ENCODE peak calls at places on chromosomes 4 and X, in nine cellular contexts. One of them, this sample, is unnamed.

GRCh38 chr4:153533387-153533786 is 67.2 kb downstream of the TMEM131L start:
- DNase-seq in colonic mucosa: no peak
- DNase-seq in D341Med: no peak
- DNase-seq in NCI-H1092: no peak
- DNase-seq in left ventricle myocardium inferior: no peak
- DNase-seq in transverse colon: no peak
- DNase-seq in activated gamma-delta T cell treated with Interleukin-2 at 50 U/mL for 16 hours: no peak
- DNase-seq in activated T-cell treated with anti-CD3 and anti-CD28 coated beads for 1 hour: no peak
- DNase-seq in putamen: no peak
- DNase-seq in this sample: no peak

GRCh38 chrX:45537936-45538335 is 337.3 kb upstream of the DIPK2B start:
- DNase-seq in activated T-cell treated with anti-CD3 and anti-CD28 coated beads for 1 hour: no peak
- DNase-seq in D341Med: no peak
- DNase-seq in activated gamma-delta T cell treated with Interleukin-2 at 50 U/mL for 16 hours: no peak
- DNase-seq in left ventricle myocardium inferior: no peak
- DNase-seq in putamen: no peak
- DNase-seq in transverse colon: no peak
- DNase-seq in NCI-H1092: no peak
- DNase-seq in colonic mucosa: no peak
- DNase-seq in this sample: peak; percentile 45

GRCh38 chrX:131322646-131323045 is 33.5 kb upstream of the IGSF1 start:
- DNase-seq in D341Med: no peak
- DNase-seq in activated T-cell treated with anti-CD3 and anti-CD28 coated beads for 1 hour: no peak
- DNase-seq in transverse colon: no peak
- DNase-seq in left ventricle myocardium inferior: no peak
- DNase-seq in NCI-H1092: no peak
- DNase-seq in putamen: no peak
- DNase-seq in colonic mucosa: no peak
- DNase-seq in activated gamma-delta T cell treated with Interleukin-2 at 50 U/mL for 16 hours: no peak
- DNase-seq in this sample: no peak

GRCh38 chrX:48021026-48021900 is 14.5 kb downstream of the SPACA5 start:
- DNase-seq in activated T-cell treated with anti-CD3 and anti-CD28 coated beads for 1 hour: peak; percentile 66
- DNase-seq in activated gamma-delta T cell treated with Interleukin-2 at 50 U/mL for 16 hours: peak; percentile 72
- DNase-seq in NCI-H1092: peak; percentile 73
- DNase-seq in colonic mucosa: peak; percentile 80
- DNase-seq in D341Med: peak; percentile 72
- DNase-seq in left ventricle myocardium inferior: peak; percentile 80
- DNase-seq in putamen: peak; percentile 82
- DNase-seq in transverse colon: peak; percentile 81
- DNase-seq in this sample: peak; percentile 69

GRCh38 chr4:140641789-140642439 is 73.2 kb upstream of the UCP1 start:
- DNase-seq in putamen: no peak
- DNase-seq in activated gamma-delta T cell treated with Interleukin-2 at 50 U/mL for 16 hours: no peak
- DNase-seq in activated T-cell treated with anti-CD3 and anti-CD28 coated beads for 1 hour: no peak
- DNase-seq in transverse colon: no peak
- DNase-seq in D341Med: no peak
- DNase-seq in NCI-H1092: no peak
- DNase-seq in colonic mucosa: no peak
- DNase-seq in left ventricle myocardium inferior: peak; percentile 14
- DNase-seq in this sample: no peak

GRCh38 chr4:114364857-114365256 is 233.8 kb upstream of the UGT8 start:
- DNase-seq in colonic mucosa: no peak
- DNase-seq in activated gamma-delta T cell treated with Interleukin-2 at 50 U/mL for 16 hours: no peak
- DNase-seq in NCI-H1092: no peak
- DNase-seq in D341Med: no peak
- DNase-seq in putamen: no peak
- DNase-seq in transverse colon: no peak
- DNase-seq in activated T-cell treated with anti-CD3 and anti-CD28 coated beads for 1 hour: no peak
- DNase-seq in left ventricle myocardium inferior: no peak
- DNase-seq in this sample: peak; percentile 52

GRCh38 chr4:17786567-17786966 is 5.1 kb upstream of the FAM184B start:
- DNase-seq in putamen: peak; percentile 63
- DNase-seq in colonic mucosa: no peak
- DNase-seq in activated gamma-delta T cell treated with Interleukin-2 at 50 U/mL for 16 hours: no peak
- DNase-seq in left ventricle myocardium inferior: no peak
- DNase-seq in NCI-H1092: no peak
- DNase-seq in transverse colon: no peak
- DNase-seq in D341Med: no peak
- DNase-seq in activated T-cell treated with anti-CD3 and anti-CD28 coated beads for 1 hour: no peak
- DNase-seq in this sample: no peak

GRCh38 chr4:65510976-65511375 is 159.3 kb downstream of the EPHA5 start:
- DNase-seq in NCI-H1092: no peak
- DNase-seq in transverse colon: no peak
- DNase-seq in putamen: no peak
- DNase-seq in colonic mucosa: no peak
- DNase-seq in left ventricle myocardium inferior: no peak
- DNase-seq in D341Med: no peak
- DNase-seq in activated gamma-delta T cell treated with Interleukin-2 at 50 U/mL for 16 hours: no peak
- DNase-seq in activated T-cell treated with anti-CD3 and anti-CD28 coated beads for 1 hour: no peak
- DNase-seq in this sample: peak; percentile 64

GRCh38 chr4:73607375-73608026 is 12.7 kb downstream of the RASSF6 start:
- DNase-seq in colonic mucosa: no peak
- DNase-seq in NCI-H1092: no peak
- DNase-seq in activated T-cell treated with anti-CD3 and anti-CD28 coated beads for 1 hour: no peak
- DNase-seq in left ventricle myocardium inferior: no peak
- DNase-seq in D341Med: no peak
- DNase-seq in transverse colon: no peak
- DNase-seq in activated gamma-delta T cell treated with Interleukin-2 at 50 U/mL for 16 hours: no peak
- DNase-seq in putamen: no peak
- DNase-seq in this sample: no peak

GRCh38 chr4:64799751-64800150 is 390.5 kb upstream of the TECRL start:
- DNase-seq in transverse colon: no peak
- DNase-seq in D341Med: no peak
- DNase-seq in colonic mucosa: no peak
- DNase-seq in putamen: no peak
- DNase-seq in activated T-cell treated with anti-CD3 and anti-CD28 coated beads for 1 hour: no peak
- DNase-seq in activated gamma-delta T cell treated with Interleukin-2 at 50 U/mL for 16 hours: no peak
- DNase-seq in left ventricle myocardium inferior: no peak
- DNase-seq in NCI-H1092: no peak
- DNase-seq in this sample: no peak

GRCh38 chr4:135927651-135928050 is 1604.6 kb downstream of the PCDH18 start:
- DNase-seq in D341Med: no peak
- DNase-seq in activated gamma-delta T cell treated with Interleukin-2 at 50 U/mL for 16 hours: no peak
- DNase-seq in putamen: no peak
- DNase-seq in left ventricle myocardium inferior: no peak
- DNase-seq in transverse colon: no peak
- DNase-seq in activated T-cell treated with anti-CD3 and anti-CD28 coated beads for 1 hour: no peak
- DNase-seq in NCI-H1092: no peak
- DNase-seq in colonic mucosa: no peak
- DNase-seq in this sample: no peak

GRCh38 chrX:84729809-84730208 is 227.6 kb upstream of the HDX start:
- DNase-seq in colonic mucosa: no peak
- DNase-seq in D341Med: peak; percentile 42
- DNase-seq in activated T-cell treated with anti-CD3 and anti-CD28 coated beads for 1 hour: no peak
- DNase-seq in left ventricle myocardium inferior: no peak
- DNase-seq in transverse colon: no peak
- DNase-seq in NCI-H1092: peak; percentile 1
- DNase-seq in activated gamma-delta T cell treated with Interleukin-2 at 50 U/mL for 16 hours: no peak
- DNase-seq in putamen: no peak
- DNase-seq in this sample: no peak

GRCh38 chr4:152454398-152455011 is 81.4 kb downstream of the FBXW7 start:
- DNase-seq in D341Med: no peak
- DNase-seq in activated gamma-delta T cell treated with Interleukin-2 at 50 U/mL for 16 hours: no peak
- DNase-seq in left ventricle myocardium inferior: no peak
- DNase-seq in NCI-H1092: no peak
- DNase-seq in activated T-cell treated with anti-CD3 and anti-CD28 coated beads for 1 hour: no peak
- DNase-seq in putamen: no peak
- DNase-seq in colonic mucosa: no peak
- DNase-seq in transverse colon: no peak
- DNase-seq in this sample: no peak

GRCh38 chrX:139875831-139876230 is 57.0 kb downstream of the ATP11C start:
- DNase-seq in activated T-cell treated with anti-CD3 and anti-CD28 coated beads for 1 hour: no peak
- DNase-seq in putamen: no peak
- DNase-seq in transverse colon: no peak
- DNase-seq in activated gamma-delta T cell treated with Interleukin-2 at 50 U/mL for 16 hours: no peak
- DNase-seq in left ventricle myocardium inferior: no peak
- DNase-seq in colonic mucosa: no peak
- DNase-seq in D341Med: no peak
- DNase-seq in NCI-H1092: no peak
- DNase-seq in this sample: no peak

GRCh38 chr4:74117024-74117534 is 18.1 kb upstream of the CXCL2 start:
- DNase-seq in left ventricle myocardium inferior: peak; percentile 32
- DNase-seq in transverse colon: peak; percentile 49
- DNase-seq in colonic mucosa: peak; percentile 64
- DNase-seq in NCI-H1092: no peak
- DNase-seq in putamen: peak; percentile 81
- DNase-seq in activated T-cell treated with anti-CD3 and anti-CD28 coated beads for 1 hour: no peak
- DNase-seq in D341Med: no peak
- DNase-seq in activated gamma-delta T cell treated with Interleukin-2 at 50 U/mL for 16 hours: no peak
- DNase-seq in this sample: peak; percentile 78

GRCh38 chr4:78454016-78454415 is 97.6 kb upstream of the ANXA3 start:
- DNase-seq in NCI-H1092: no peak
- DNase-seq in left ventricle myocardium inferior: no peak
- DNase-seq in activated T-cell treated with anti-CD3 and anti-CD28 coated beads for 1 hour: no peak
- DNase-seq in putamen: no peak
- DNase-seq in transverse colon: no peak
- DNase-seq in colonic mucosa: no peak
- DNase-seq in activated gamma-delta T cell treated with Interleukin-2 at 50 U/mL for 16 hours: no peak
- DNase-seq in D341Med: no peak
- DNase-seq in this sample: peak; percentile 60

GRCh38 chr4:37438880-37439279 is 194.3 kb downstream of the NWD2 start:
- DNase-seq in left ventricle myocardium inferior: no peak
- DNase-seq in activated gamma-delta T cell treated with Interleukin-2 at 50 U/mL for 16 hours: no peak
- DNase-seq in putamen: no peak
- DNase-seq in transverse colon: no peak
- DNase-seq in colonic mucosa: no peak
- DNase-seq in D341Med: no peak
- DNase-seq in activated T-cell treated with anti-CD3 and anti-CD28 coated beads for 1 hour: no peak
- DNase-seq in NCI-H1092: no peak
- DNase-seq in this sample: no peak